ENCODE peak calls at places on chromosome 3, in eight cellular contexts. B is foreskin fibroblast; U is GM12865; D is colonic mucosa; J is HCT116; R is transverse colon; O is CD8-positive, alpha-beta T cell; E is spleen. G is an unnamed sample.

GRCh38 chr3:10757821-10758130 is 58.3 kb upstream of the SLC6A11 start:
- DNase-seq in J (no peak), D (no peak), U (no peak), R (no peak), E (no peak), O (no peak), B (no peak), G (no peak)

GRCh38 chr3:39005295-39005694 is 46.4 kb downstream of the SCN11A start:
- DNase-seq in U (no peak), E (no peak), D (no peak), J (no peak), R (no peak), O (no peak), B (no peak), G (no peak)

GRCh38 chr3:3027976-3028567 is 82.1 kb downstream of the IL5RA start:
- DNase-seq in E (no peak), J (no peak), D (no peak), U (peak), O (no peak), R (no peak), B (no peak), G (no peak)

GRCh38 chr3:101279162-101279561 is 41.2 kb downstream of the IMPG2 start:
- DNase-seq in D (no peak), O (no peak), B (peak), R (no peak), J (no peak), E (no peak), U (no peak), G (no peak)

GRCh38 chr3:151276038-151277027 is 2.0 kb downstream of the P2RY14 start:
- DNase-seq in O (no peak), J (no peak), B (no peak), D (no peak), E (peak), U (peak), R (no peak), G (no peak)

GRCh38 chr3:140408252-140408651 is 269.6 kb upstream of the TRIM42 start:
- DNase-seq in E (no peak), U (no peak), R (no peak), J (no peak), D (no peak), B (no peak), O (no peak), G (no peak)

GRCh38 chr3:121681792-121682191 is 21.1 kb upstream of the HCLS1 start:
- DNase-seq in R (no peak), B (no peak), D (no peak), J (no peak), O (no peak), U (no peak), E (no peak), G (no peak)

GRCh38 chr3:73508330-73508954 is 116.3 kb downstream of the PDZRN3 start:
- DNase-seq in D (peak), U (peak), R (peak), E (no peak), B (peak), J (peak), O (no peak), G (no peak)

GRCh38 chr3:87287025-87287424 is 10.6 kb upstream of the POU1F1 start:
- DNase-seq in B (peak), D (no peak), J (no peak), O (no peak), R (no peak), U (peak), E (no peak), G (no peak)

GRCh38 chr3:65561617-65562016 is 477.1 kb downstream of the MAGI1 start:
- DNase-seq in O (no peak), R (no peak), E (no peak), D (no peak), B (no peak), J (no peak), U (peak), G (no peak)

GRCh38 chr3:182092662-182093262 is 381.0 kb downstream of the SOX2 start:
- DNase-seq in U (no peak), E (no peak), O (no peak), R (no peak), B (no peak), D (no peak), J (no peak), G (no peak)

GRCh38 chr3:35638640-35639250 is 580 bp upstream of the ARPP21 start:
- DNase-seq in B (no peak), E (no peak), R (no peak), J (no peak), O (no peak), U (no peak), D (no peak), G (no peak)

GRCh38 chr3:195284842-195285241 is 13.9 kb upstream of the XXYLT1 start:
- DNase-seq in D (no peak), U (no peak), E (no peak), R (no peak), J (no peak), B (no peak), O (no peak), G (no peak)

GRCh38 chr3:184604956-184605290 is 43.3 kb downstream of the EPHB3 start:
- DNase-seq in E (no peak), J (no peak), B (no peak), R (no peak), D (no peak), O (no peak), U (no peak), G (no peak)

GRCh38 chr3:46624976-46625490 is 12.7 kb downstream of the FAM240A start:
- DNase-seq in D (no peak), U (no peak), O (no peak), J (no peak), E (no peak), R (no peak), B (no peak), G (no peak)

GRCh38 chr3:128174645-128175590 is 21.6 kb downstream of the EEFSEC start:
- DNase-seq in J (no peak), R (no peak), E (no peak), D (no peak), U (no peak), O (no peak), B (no peak), G (no peak)

GRCh38 chr3:171284308-171285075 is 175.7 kb downstream of the TNIK start:
- DNase-seq in D (peak), B (peak), U (peak), O (no peak), J (peak), R (no peak), E (no peak), G (peak)

GRCh38 chr3:94336076-94336741 is 273.3 kb downstream of the NSUN3 start:
- DNase-seq in E (no peak), O (no peak), D (no peak), J (peak), U (peak), R (peak), B (peak), G (no peak)

GRCh38 chr3:47762233-47762632 is 19.5 kb downstream of the SMARCC1 start:
- DNase-seq in E (no peak), R (no peak), O (no peak), D (no peak), U (no peak), B (no peak), J (no peak), G (no peak)

GRCh38 chr3:134376385-134376765 is 2.1 kb upstream of the AMOTL2 start:
- DNase-seq in R (no peak), J (no peak), B (no peak), E (peak), D (no peak), O (no peak), U (no peak), G (no peak)

GRCh38 chr3:106609666-106610301 is 741.0 kb upstream of the CBLB start:
- DNase-seq in U (peak), O (peak), D (peak), R (peak), B (peak), J (peak), E (no peak), G (peak)

GRCh38 chr3:100297784-100298183 is 36.8 kb upstream of the NIT2 start:
- DNase-seq in E (no peak), R (no peak), O (no peak), U (no peak), D (no peak), B (peak), J (no peak), G (no peak)

GRCh38 chr3:39378092-39378491 is 5.1 kb upstream of the SLC25A38 start:
- DNase-seq in B (peak), E (no peak), R (peak), O (peak), U (peak), D (peak), J (peak), G (no peak)

GRCh38 chr3:104909721-104910120 is 457.0 kb upstream of the ALCAM start:
- DNase-seq in J (no peak), U (peak), R (no peak), D (no peak), E (no peak), O (no peak), B (no peak), G (no peak)

GRCh38 chr3:127697531-127698240 is 24.9 kb downstream of the ABTB1 start:
- DNase-seq in U (peak), B (peak), R (peak), E (peak), O (no peak), J (peak), D (peak), G (no peak)

GRCh38 chr3:157113832-157114505 is 46.0 kb downstream of the CCNL1 start:
- DNase-seq in O (no peak), J (no peak), E (no peak), U (no peak), R (no peak), D (no peak), B (no peak), G (no peak)

GRCh38 chr3:124859025-124859424 is 28.1 kb downstream of the ITGB5 start:
- DNase-seq in J (no peak), R (no peak), D (no peak), O (no peak), B (peak), U (no peak), E (no peak), G (no peak)

GRCh38 chr3:46942481-46943236 is 33.9 kb downstream of the CCDC12 start:
- DNase-seq in O (no peak), U (no peak), E (peak), J (no peak), D (no peak), R (peak), B (no peak), G (no peak)

GRCh38 chr3:40588406-40588805 is 63.6 kb downstream of the ZNF621 start:
- DNase-seq in R (peak), D (no peak), E (no peak), U (peak), B (no peak), O (no peak), J (no peak), G (no peak)

GRCh38 chr3:66083096-66083960 is 44.6 kb upstream of the MAGI1 start:
- DNase-seq in B (no peak), R (no peak), J (no peak), E (no peak), U (no peak), D (no peak), O (no peak), G (no peak)

GRCh38 chr3:126338796-126339241 is 18.4 kb downstream of the KLF15 start:
- DNase-seq in U (no peak), J (no peak), R (peak), B (no peak), D (peak), O (no peak), E (peak), G (no peak)

GRCh38 chr3:120446891-120447668 is 3.7 kb downstream of the FSTL1 start:
- DNase-seq in O (no peak), J (no peak), E (no peak), B (no peak), R (no peak), D (no peak), U (no peak), G (no peak)
- H3K4me3 ChIP-seq in O (no peak), J (no peak), E (peak), B (peak), R (peak), D (no peak), U (no peak), G (no peak)

GRCh38 chr3:23895181-23895580 is 21.6 kb downstream of the NKIRAS1 start:
- DNase-seq in R (no peak), O (no peak), D (no peak), J (no peak), B (no peak), E (no peak), U (no peak), G (no peak)

GRCh38 chr3:23904545-23904944 is 12.2 kb downstream of the NKIRAS1 start:
- DNase-seq in B (no peak), J (no peak), E (no peak), U (no peak), R (no peak), O (no peak), D (no peak), G (no peak)

DNA sequence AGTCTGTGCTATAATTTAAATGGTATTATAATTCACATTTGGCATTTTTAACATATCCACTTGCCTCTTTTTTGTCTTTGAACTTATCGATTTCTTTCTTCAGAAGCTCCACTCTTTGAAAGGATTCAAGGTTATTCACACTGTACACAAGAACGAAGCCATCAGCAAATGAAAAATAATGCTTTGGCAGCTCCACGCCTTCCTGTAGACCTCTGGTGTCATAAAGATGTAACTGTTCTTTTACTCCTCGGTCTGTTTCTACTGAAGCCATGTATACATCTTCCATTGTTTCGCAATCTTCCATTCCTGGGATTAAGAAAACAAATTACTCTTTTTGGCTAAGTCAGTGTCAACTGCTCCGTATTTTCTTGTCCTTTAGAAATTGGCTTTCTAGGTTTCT is 16.0 kb downstream of the NKIRAS1 start:
- DNase-seq in J (no peak), R (no peak), E (no peak), D (no peak), O (no peak), U (no peak), B (peak), G (no peak)
- TF ChIP-seq CTCF in J (no peak), R (no peak), E (no peak), D (no peak), O (no peak), U (no peak), B (no peak), G (no peak)

DNA sequence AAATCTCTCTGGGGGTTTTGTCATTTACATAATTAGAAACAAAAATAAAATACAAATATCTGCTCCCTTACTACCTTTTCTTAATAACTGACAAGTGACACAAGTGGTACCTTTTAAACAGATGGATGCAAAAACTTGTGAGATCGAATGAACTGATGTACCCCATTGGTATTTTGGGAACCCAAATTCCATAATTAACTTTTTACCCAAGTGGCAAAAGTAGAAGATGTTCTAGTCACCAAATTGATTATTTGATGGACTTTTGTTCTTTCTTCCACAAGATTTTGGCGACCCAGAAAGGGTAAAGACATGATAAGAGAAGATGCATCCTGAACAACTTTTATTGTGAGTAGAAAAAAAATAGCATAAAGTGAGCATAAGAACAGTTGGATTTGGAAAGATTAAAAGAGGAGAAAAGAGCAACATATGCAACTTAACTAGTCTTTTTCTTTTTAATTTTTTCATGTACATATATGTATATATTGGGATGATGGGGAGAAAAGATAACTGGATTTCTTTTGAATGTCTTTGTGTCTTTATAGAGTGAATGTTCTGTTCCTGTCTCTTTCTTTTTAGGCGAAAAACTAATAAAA is 159.6 kb downstream of the TIGIT start:
- DNase-seq in J (no peak), E (no peak), U (no peak), R (no peak), B (no peak), O (no peak), D (no peak), G (no peak)
- H3K4me3 ChIP-seq in J (no peak), E (peak), U (peak), R (no peak), B (no peak), O (no peak), D (no peak), G (no peak)

GRCh38 chr3:144244662-144245061 is 273.0 kb downstream of the DIPK2A start:
- DNase-seq in D (no peak), U (peak), J (no peak), B (no peak), O (no peak), E (no peak), R (no peak), G (no peak)
- TF ChIP-seq CTCF in D (no peak), U (no peak), J (no peak), B (no peak), O (no peak), E (no peak), R (no peak), G (no peak)

GRCh38 chr3:129441782-129442181 is 1.8 kb downstream of the IFT122 start:
- DNase-seq in R (no peak), E (no peak), U (no peak), O (no peak), B (peak), J (no peak), D (no peak), G (peak)
- H3K4me3 ChIP-seq in R (no peak), E (no peak), U (no peak), O (no peak), B (no peak), J (no peak), D (no peak), G (no peak)

DNA sequence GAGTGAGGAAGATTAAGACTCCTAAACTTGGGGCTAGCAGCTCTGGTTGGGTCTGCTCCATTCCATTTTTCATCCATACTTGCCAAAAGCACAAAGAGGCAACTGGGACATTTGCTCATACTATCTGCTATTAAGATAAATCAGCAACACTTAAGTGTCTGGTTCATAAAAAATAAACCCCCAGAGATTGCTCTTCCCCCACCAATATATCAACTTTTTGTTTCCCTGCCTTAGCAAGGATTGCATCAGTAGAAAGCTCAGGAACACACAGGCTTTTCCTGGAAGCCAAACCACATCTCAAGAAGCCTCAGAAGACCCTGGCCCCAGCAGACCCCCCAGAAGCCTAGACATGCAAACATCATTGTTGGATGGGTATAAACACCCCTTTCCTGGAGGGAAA is 232.4 kb upstream of the WNT5A start:
- DNase-seq in O (no peak), U (no peak), R (no peak), J (no peak), E (no peak), B (no peak), D (no peak), G (no peak)
- TF ChIP-seq CTCF in O (no peak), U (no peak), R (no peak), J (no peak), E (no peak), B (no peak), D (no peak), G (no peak)

GRCh38 chr3:32837366-32837765 is 19.6 kb downstream of the TRIM71 start:
- DNase-seq in R (no peak), O (no peak), B (no peak), J (no peak), U (no peak), D (no peak), E (no peak), G (no peak)

GRCh38 chr3:32836601-32837000 is 18.8 kb downstream of the TRIM71 start:
- DNase-seq in B (no peak), O (no peak), D (no peak), R (no peak), J (no peak), U (no peak), E (no peak), G (no peak)

GRCh38 chr3:32835049-32835371 is 17.2 kb downstream of the TRIM71 start:
- DNase-seq in U (no peak), E (no peak), O (no peak), D (no peak), R (no peak), J (no peak), B (no peak), G (no peak)

GRCh38 chr3:32837789-32838188 is 20.0 kb downstream of the TRIM71 start:
- DNase-seq in U (no peak), B (no peak), O (no peak), E (no peak), R (no peak), J (no peak), D (no peak), G (no peak)

GRCh38 chr3:32835943-32836342 is 18.1 kb downstream of the TRIM71 start:
- DNase-seq in B (no peak), E (no peak), R (no peak), U (no peak), D (no peak), J (no peak), O (no peak), G (no peak)
- H3K4me3 ChIP-seq in B (no peak), E (no peak), R (no peak), U (no peak), D (no peak), J (no peak), O (no peak), G (no peak)